ENCODE peak calls at places on chromosomes 11 and 22, in six cellular contexts. One of them, this sample, is unnamed.

GRCh38 chr22:19607198-19608113 is 83.2 kb upstream of the CLDN5 start:
- DNase-seq in stimulated activated CD4-positive, alpha-beta T cell treated with anti-CD3 and anti-CD28 coated beads, Interleukin-2, amount 100 ng/mL, for 4 hours: no peak
- DNase-seq in amniotic stem cell: no peak
- DNase-seq in H9: peak
- DNase-seq in activated CD4-positive, CD25-positive, alpha-beta regulatory T cell treated with anti-CD3 and anti-CD28 coated beads, Interleukin-2, amount 50 U/mL, for 72 hours: no peak
- DNase-seq in AG04450: no peak
- DNase-seq in this sample: no peak

GRCh38 chr22:23789121-23789520 is 2.4 kb downstream of the SMARCB1 start:
- DNase-seq in stimulated activated CD4-positive, alpha-beta T cell treated with anti-CD3 and anti-CD28 coated beads, Interleukin-2, amount 100 ng/mL, for 4 hours: no peak
- DNase-seq in amniotic stem cell: no peak
- DNase-seq in H9: peak
- DNase-seq in activated CD4-positive, CD25-positive, alpha-beta regulatory T cell treated with anti-CD3 and anti-CD28 coated beads, Interleukin-2, amount 50 U/mL, for 72 hours: no peak
- DNase-seq in AG04450: no peak
- DNase-seq in this sample: no peak

GRCh38 chr11:66844496-66845142 is 1.4 kb downstream of the RCE1 start:
- DNase-seq in stimulated activated CD4-positive, alpha-beta T cell treated with anti-CD3 and anti-CD28 coated beads, Interleukin-2, amount 100 ng/mL, for 4 hours: no peak
- DNase-seq in amniotic stem cell: no peak
- DNase-seq in H9: no peak
- DNase-seq in activated CD4-positive, CD25-positive, alpha-beta regulatory T cell treated with anti-CD3 and anti-CD28 coated beads, Interleukin-2, amount 50 U/mL, for 72 hours: no peak
- DNase-seq in AG04450: no peak
- DNase-seq in this sample: no peak

GRCh38 chr11:101458161-101458560 is 125.6 kb downstream of the TRPC6 start:
- DNase-seq in stimulated activated CD4-positive, alpha-beta T cell treated with anti-CD3 and anti-CD28 coated beads, Interleukin-2, amount 100 ng/mL, for 4 hours: no peak
- DNase-seq in amniotic stem cell: no peak
- DNase-seq in H9: no peak
- DNase-seq in activated CD4-positive, CD25-positive, alpha-beta regulatory T cell treated with anti-CD3 and anti-CD28 coated beads, Interleukin-2, amount 50 U/mL, for 72 hours: no peak
- DNase-seq in AG04450: no peak
- DNase-seq in this sample: no peak

GRCh38 chr11:1570896-1571759 is 943 bp downstream of the DUSP8 start:
- DNase-seq in stimulated activated CD4-positive, alpha-beta T cell treated with anti-CD3 and anti-CD28 coated beads, Interleukin-2, amount 100 ng/mL, for 4 hours: no peak
- DNase-seq in amniotic stem cell: no peak
- DNase-seq in H9: peak
- DNase-seq in activated CD4-positive, CD25-positive, alpha-beta regulatory T cell treated with anti-CD3 and anti-CD28 coated beads, Interleukin-2, amount 50 U/mL, for 72 hours: no peak
- DNase-seq in AG04450: no peak
- DNase-seq in this sample: no peak

GRCh38 chr11:2095542-2095941 is 43.6 kb downstream of the IGF2 start:
- DNase-seq in stimulated activated CD4-positive, alpha-beta T cell treated with anti-CD3 and anti-CD28 coated beads, Interleukin-2, amount 100 ng/mL, for 4 hours: no peak
- DNase-seq in amniotic stem cell: no peak
- DNase-seq in H9: no peak
- DNase-seq in activated CD4-positive, CD25-positive, alpha-beta regulatory T cell treated with anti-CD3 and anti-CD28 coated beads, Interleukin-2, amount 50 U/mL, for 72 hours: no peak
- DNase-seq in AG04450: no peak
- DNase-seq in this sample: no peak

GRCh38 chr11:96222102-96222501 is 120.9 kb downstream of the MAML2 start:
- DNase-seq in stimulated activated CD4-positive, alpha-beta T cell treated with anti-CD3 and anti-CD28 coated beads, Interleukin-2, amount 100 ng/mL, for 4 hours: no peak
- DNase-seq in amniotic stem cell: no peak
- DNase-seq in H9: no peak
- DNase-seq in activated CD4-positive, CD25-positive, alpha-beta regulatory T cell treated with anti-CD3 and anti-CD28 coated beads, Interleukin-2, amount 50 U/mL, for 72 hours: no peak
- DNase-seq in AG04450: no peak
- DNase-seq in this sample: no peak

GRCh38 chr11:35682230-35683195 is 19.9 kb downstream of the TRIM44 start:
- DNase-seq in stimulated activated CD4-positive, alpha-beta T cell treated with anti-CD3 and anti-CD28 coated beads, Interleukin-2, amount 100 ng/mL, for 4 hours: no peak
- DNase-seq in amniotic stem cell: no peak
- DNase-seq in H9: no peak
- DNase-seq in activated CD4-positive, CD25-positive, alpha-beta regulatory T cell treated with anti-CD3 and anti-CD28 coated beads, Interleukin-2, amount 50 U/mL, for 72 hours: no peak
- DNase-seq in AG04450: no peak
- DNase-seq in this sample: peak

GRCh38 chr22:28141614-28142013 is 222.6 kb upstream of the PITPNB start:
- DNase-seq in stimulated activated CD4-positive, alpha-beta T cell treated with anti-CD3 and anti-CD28 coated beads, Interleukin-2, amount 100 ng/mL, for 4 hours: no peak
- DNase-seq in amniotic stem cell: no peak
- DNase-seq in H9: no peak
- DNase-seq in activated CD4-positive, CD25-positive, alpha-beta regulatory T cell treated with anti-CD3 and anti-CD28 coated beads, Interleukin-2, amount 50 U/mL, for 72 hours: no peak
- DNase-seq in AG04450: peak
- DNase-seq in this sample: no peak

GRCh38 chr11:69352715-69353325 is 58.9 kb downstream of the MYEOV start:
- DNase-seq in stimulated activated CD4-positive, alpha-beta T cell treated with anti-CD3 and anti-CD28 coated beads, Interleukin-2, amount 100 ng/mL, for 4 hours: no peak
- DNase-seq in amniotic stem cell: peak
- DNase-seq in H9: no peak
- DNase-seq in activated CD4-positive, CD25-positive, alpha-beta regulatory T cell treated with anti-CD3 and anti-CD28 coated beads, Interleukin-2, amount 50 U/mL, for 72 hours: no peak
- DNase-seq in AG04450: peak
- DNase-seq in this sample: no peak

This sample was measured in midbrain.